ENCODE peak calls at places on chromosomes 5 and 9, in four cellular contexts. One of them, this sample, is unnamed.
A peak's percentile ranks its signal among the peaks of the same experiment; 100 is the strongest.

GRCh38 chr5:91223886-91224285 is 159.2 kb downstream of the ARRDC3 start:
- DNase-seq in GM12891: no peak
- DNase-seq in GM12878: no peak
- DNase-seq in K562: no peak
- DNase-seq in this sample: no peak

GRCh38 chr5:171794470-171794869 is 8.9 kb downstream of the SMIM23 start:
- DNase-seq in GM12891: no peak
- DNase-seq in GM12878: no peak
- DNase-seq in K562: no peak
- DNase-seq in this sample: no peak

GRCh38 chr5:45507174-45507573 is 189.0 kb downstream of the HCN1 start:
- DNase-seq in GM12891: no peak
- DNase-seq in GM12878: no peak
- DNase-seq in K562: no peak
- DNase-seq in this sample: no peak

GRCh38 chr5:68465133-68465532 is 249.6 kb downstream of the PIK3R1 start:
- DNase-seq in GM12891: no peak
- DNase-seq in GM12878: no peak
- DNase-seq in K562: no peak
- DNase-seq in this sample: no peak

GRCh38 chr9:76943071-76943470 is 37.2 kb upstream of the PRUNE2 start:
- DNase-seq in GM12891: no peak
- DNase-seq in GM12878: no peak
- DNase-seq in K562: no peak
- DNase-seq in this sample: no peak

GRCh38 chr9:131282688-131283422 is 6.5 kb upstream of the FAM78A start:
- DNase-seq in GM12891: no peak
- DNase-seq in GM12878: no peak
- DNase-seq in K562: no peak
- DNase-seq in this sample: no peak

GRCh38 chr5:133829786-133830185 is 138.6 kb downstream of the C5orf15 start:
- DNase-seq in GM12891: no peak
- DNase-seq in GM12878: no peak
- DNase-seq in K562: no peak
- DNase-seq in this sample: no peak

GRCh38 chr5:161686149-161686548 is 628 bp downstream of the GABRA6 start:
- DNase-seq in GM12891: no peak
- DNase-seq in GM12878: no peak
- DNase-seq in K562: no peak
- DNase-seq in this sample: no peak

GRCh38 chr9:16612627-16613026 is 257.8 kb downstream of the BNC2 start:
- DNase-seq in GM12891: no peak
- DNase-seq in GM12878: no peak
- DNase-seq in K562: no peak
- DNase-seq in this sample: no peak

GRCh38 chr9:112170235-112170634 is 4.9 kb downstream of the SUSD1 start:
- DNase-seq in GM12891: no peak
- DNase-seq in GM12878: no peak
- DNase-seq in K562: no peak
- DNase-seq in this sample: no peak

GRCh38 chr5:81363093-81363886 is 30.6 kb downstream of the ACOT12 start:
- DNase-seq in GM12891: no peak
- DNase-seq in GM12878: no peak
- DNase-seq in K562: no peak
- DNase-seq in this sample: no peak

GRCh38 chr5:74490814-74491213 is 149.7 kb downstream of the ENC1 start:
- DNase-seq in GM12891: peak; percentile 13
- DNase-seq in GM12878: peak; percentile 88
- DNase-seq in K562: no peak
- DNase-seq in this sample: no peak

GRCh38 chr5:54217826-54218503 is 92.4 kb downstream of the ARL15 start:
- DNase-seq in GM12891: peak; percentile 5
- DNase-seq in GM12878: no peak
- DNase-seq in K562: peak; percentile 14
- DNase-seq in this sample: peak; percentile 45

GRCh38 chr5:133091034-133091433 is 39.2 kb downstream of the HSPA4 start:
- DNase-seq in GM12891: no peak
- DNase-seq in GM12878: no peak
- DNase-seq in K562: no peak
- DNase-seq in this sample: no peak

GRCh38 chr9:95102001-95102433 is 215.5 kb downstream of the FANCC start:
- DNase-seq in GM12891: no peak
- DNase-seq in GM12878: no peak
- DNase-seq in K562: no peak
- DNase-seq in this sample: no peak

GRCh38 chr5:111135946-111136345 is 43.8 kb downstream of the WDR36 start:
- DNase-seq in GM12891: no peak
- DNase-seq in GM12878: no peak
- DNase-seq in K562: no peak
- DNase-seq in this sample: no peak

GRCh38 chr5:108079754-108080153 is 302.1 kb downstream of the FBXL17 start:
- DNase-seq in GM12891: no peak
- DNase-seq in GM12878: no peak
- DNase-seq in K562: no peak
- DNase-seq in this sample: no peak

GRCh38 chr9:87122947-87123685 is 175.8 kb upstream of the GAS1 start:
- DNase-seq in GM12891: no peak
- DNase-seq in GM12878: no peak
- DNase-seq in K562: no peak
- DNase-seq in this sample: no peak

GRCh38 chr5:135565691-135566421 is 12.9 kb downstream of the CXCL14 start:
- DNase-seq in GM12891: peak; percentile 56
- DNase-seq in GM12878: no peak
- DNase-seq in K562: peak; percentile 78
- DNase-seq in this sample: peak; percentile 28

GRCh38 chr5:93601433-93602175 is 18.6 kb downstream of the NR2F1 start:
- DNase-seq in GM12891: no peak
- DNase-seq in GM12878: no peak
- DNase-seq in K562: no peak
- DNase-seq in this sample: no peak

GRCh38 chr5:116229131-116229530 is 144.3 kb downstream of the COMMD10 start:
- DNase-seq in GM12891: no peak
- DNase-seq in GM12878: no peak
- DNase-seq in K562: no peak
- DNase-seq in this sample: no peak

GRCh38 chr5:83474170-83474796 is 2.7 kb downstream of the VCAN start:
- DNase-seq in GM12891: peak; percentile 41
- DNase-seq in GM12878: no peak
- DNase-seq in K562: peak; percentile 73
- DNase-seq in this sample: no peak

GRCh38 chr9:79578891-79579290 is 7.1 kb downstream of the TLE4 start:
- DNase-seq in GM12891: no peak
- DNase-seq in GM12878: no peak
- DNase-seq in K562: no peak
- DNase-seq in this sample: no peak

GRCh38 chr9:90956026-90956810 is 154.6 kb downstream of the SYK start:
- DNase-seq in GM12891: no peak
- DNase-seq in GM12878: no peak
- DNase-seq in K562: no peak
- DNase-seq in this sample: no peak

GRCh38 chr5:40733439-40733838 is 22.3 kb downstream of the TTC33 start:
- DNase-seq in GM12891: no peak
- DNase-seq in GM12878: no peak
- DNase-seq in K562: no peak
- DNase-seq in this sample: no peak

GRCh38 chr5:55481293-55481900 is 53.4 kb downstream of the PLPP1 start:
- DNase-seq in GM12891: no peak
- DNase-seq in GM12878: no peak
- DNase-seq in K562: no peak
- DNase-seq in this sample: no peak
- TF ChIP-seq SPI1 in GM12891: no peak
- TF ChIP-seq SPI1 in GM12878: no peak
- TF ChIP-seq SPI1 in K562: no peak
- TF ChIP-seq SPI1 in this sample: no peak

GRCh38 chr9:14296462-14296861 is 17.5 kb downstream of the NFIB start:
- DNase-seq in GM12891: no peak
- DNase-seq in GM12878: no peak
- DNase-seq in K562: no peak
- DNase-seq in this sample: no peak

GRCh38 chr9:14292181-14292773 is 21.7 kb downstream of the NFIB start:
- DNase-seq in GM12891: no peak
- DNase-seq in GM12878: no peak
- DNase-seq in K562: no peak
- DNase-seq in this sample: no peak

GRCh38 chr9:14298607-14299022 is 15.3 kb downstream of the NFIB start:
- DNase-seq in GM12891: no peak
- DNase-seq in GM12878: no peak
- DNase-seq in K562: no peak
- DNase-seq in this sample: no peak

GRCh38 chr9:14293801-14294200 is 20.1 kb downstream of the NFIB start:
- DNase-seq in GM12891: no peak
- DNase-seq in GM12878: no peak
- DNase-seq in K562: no peak
- DNase-seq in this sample: no peak

DNA sequence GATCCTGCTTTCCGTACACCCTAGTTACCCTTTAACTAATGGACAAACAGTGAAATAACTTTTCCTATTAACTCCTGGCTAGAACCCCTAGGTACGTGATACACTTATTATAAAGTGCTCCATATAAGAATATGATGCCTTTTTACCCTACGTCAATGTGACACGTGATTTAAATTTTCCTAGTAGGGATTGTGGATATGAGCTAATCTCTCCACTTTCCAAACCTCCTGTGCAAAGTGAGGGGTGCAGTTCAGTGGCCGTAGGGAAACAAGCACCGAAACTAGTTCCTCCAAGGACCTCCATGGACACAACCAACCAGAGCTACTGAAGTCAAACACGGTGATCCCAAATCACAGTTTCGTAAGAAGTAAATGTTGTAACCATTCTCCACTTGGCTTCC is 19.3 kb downstream of the NFIB start:
- DNase-seq in GM12891: no peak
- DNase-seq in GM12878: no peak
- DNase-seq in K562: no peak
- DNase-seq in this sample: no peak
- TF ChIP-seq SPI1 in GM12891: no peak
- TF ChIP-seq SPI1 in GM12878: no peak
- TF ChIP-seq SPI1 in K562: no peak
- TF ChIP-seq SPI1 in this sample: no peak

GRCh38 chr5:9851458-9851857 is 221.3 kb upstream of the TAS2R1 start:
- DNase-seq in GM12891: no peak
- DNase-seq in GM12878: no peak
- DNase-seq in K562: peak; percentile 20
- DNase-seq in this sample: no peak
- TF ChIP-seq SPI1 in GM12891: no peak
- TF ChIP-seq SPI1 in GM12878: no peak
- TF ChIP-seq SPI1 in K562: no peak
- TF ChIP-seq SPI1 in this sample: no peak

GRCh38 chr9:32533338-32533737 is 7.3 kb upstream of the RIGI start:
- DNase-seq in GM12891: no peak
- DNase-seq in GM12878: no peak
- DNase-seq in K562: peak; percentile 23
- DNase-seq in this sample: no peak
- TF ChIP-seq SPI1 in GM12891: no peak
- TF ChIP-seq SPI1 in GM12878: no peak
- TF ChIP-seq SPI1 in K562: no peak
- TF ChIP-seq SPI1 in this sample: no peak

GRCh38 chr5:61245486-61245885 is 83.2 kb upstream of the SMIM15 start:
- DNase-seq in GM12891: no peak
- DNase-seq in GM12878: no peak
- DNase-seq in K562: no peak
- DNase-seq in this sample: no peak
- TF ChIP-seq SPI1 in GM12891: peak; percentile 9
- TF ChIP-seq SPI1 in GM12878: peak; percentile 17
- TF ChIP-seq SPI1 in K562: peak; percentile 73
- TF ChIP-seq SPI1 in this sample: peak; percentile 9

GRCh38 chr5:170493028-170493820 is 10.6 kb upstream of the KCNIP1 start:
- DNase-seq in GM12891: no peak
- DNase-seq in GM12878: no peak
- DNase-seq in K562: no peak
- DNase-seq in this sample: no peak

GRCh38 chr5:170497311-170498038 is 6.3 kb upstream of the KCNIP1 start:
- DNase-seq in GM12891: no peak
- DNase-seq in GM12878: no peak
- DNase-seq in K562: no peak
- DNase-seq in this sample: no peak

GRCh38 chr5:170494036-170494435 is 9.8 kb upstream of the KCNIP1 start:
- DNase-seq in GM12891: no peak
- DNase-seq in GM12878: no peak
- DNase-seq in K562: no peak
- DNase-seq in this sample: no peak

GRCh38 chr5:170496629-170497028 is 7.2 kb upstream of the KCNIP1 start:
- DNase-seq in GM12891: no peak
- DNase-seq in GM12878: no peak
- DNase-seq in K562: no peak
- DNase-seq in this sample: no peak

DNA sequence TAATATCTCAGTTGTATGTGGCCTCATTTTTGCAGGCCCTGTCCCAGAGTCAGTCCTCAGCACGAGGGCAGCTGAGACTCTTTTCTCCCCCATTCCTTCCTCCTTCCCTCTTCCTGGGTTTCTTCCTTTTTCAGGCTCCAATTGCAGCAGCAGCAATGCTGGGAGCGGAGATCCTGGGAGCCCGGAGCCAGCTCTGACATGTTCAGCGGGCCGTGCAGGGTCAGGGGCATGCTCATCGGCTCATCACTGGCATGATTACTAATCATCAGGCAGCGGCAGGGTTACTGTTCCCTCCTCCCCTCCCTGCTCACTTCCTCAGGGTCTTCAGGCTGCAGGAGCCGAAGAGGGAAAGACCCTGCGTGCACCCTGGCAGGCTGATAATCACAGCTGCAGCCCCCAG is 8.0 kb upstream of the KCNIP1 start:
- DNase-seq in GM12891: no peak
- DNase-seq in GM12878: no peak
- DNase-seq in K562: no peak
- DNase-seq in this sample: no peak
- TF ChIP-seq SPI1 in GM12891: no peak
- TF ChIP-seq SPI1 in GM12878: no peak
- TF ChIP-seq SPI1 in K562: no peak
- TF ChIP-seq SPI1 in this sample: no peak

DNA sequence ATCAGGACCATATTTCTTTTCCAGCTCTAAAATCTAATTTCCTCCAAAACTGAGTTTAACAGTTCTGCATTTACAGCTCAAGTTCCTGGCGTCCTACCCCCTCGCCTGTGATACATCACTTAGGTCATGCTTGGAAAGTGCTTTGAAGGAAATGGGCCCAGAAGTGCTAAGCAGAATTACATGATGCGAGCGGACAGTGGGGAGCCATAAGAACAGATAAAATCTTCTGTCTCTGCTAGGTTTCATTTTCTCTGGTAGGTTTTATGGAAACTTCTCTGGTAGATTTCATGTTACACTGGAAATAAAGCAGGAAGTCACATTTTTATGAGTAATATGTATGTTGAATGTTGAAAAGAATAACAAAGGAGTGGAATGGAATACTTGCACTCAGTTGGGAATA is 138.4 kb downstream of the ZDHHC21 start:
- DNase-seq in GM12891: no peak
- DNase-seq in GM12878: no peak
- DNase-seq in K562: no peak
- DNase-seq in this sample: no peak
- TF ChIP-seq SPI1 in GM12891: no peak
- TF ChIP-seq SPI1 in GM12878: no peak
- TF ChIP-seq SPI1 in K562: no peak
- TF ChIP-seq SPI1 in this sample: no peak